ENCODE peak calls at places on chromosomes 3 and 15, in six cellular contexts. Y is stimulated activated CD8-positive, alpha-beta memory T cell treated with anti-CD3 and anti-CD28 coated beads, Interleukin-2, amount 100 ng/mL, for 48 hours; X is dermis microvascular lymphatic vessel endothelial cell; B is CD8-positive, alpha-beta memory T cell; O is RCC 7860; I is SK-N-DZ. D is an unnamed sample.

GRCh38 chr3:162437480-162437879 is 940.9 kb downstream of the OTOL1 start:
- DNase-seq in O (peak; percentile 74), I (no peak), Y (no peak), X (no peak), B (no peak), D (no peak)

GRCh38 chr3:23888617-23889228 is 28.1 kb downstream of the NKIRAS1 start:
- DNase-seq in I (peak; percentile 26), X (peak; percentile 59), B (peak; percentile 31), O (peak; percentile 18), Y (no peak), D (no peak)

GRCh38 chr15:73596214-73596613 is 37.0 kb downstream of the NPTN start:
- DNase-seq in Y (no peak), O (no peak), B (no peak), I (no peak), X (peak; percentile 11), D (no peak)

GRCh38 chr3:184631339-184631965 is 69.9 kb downstream of the EPHB3 start:
- DNase-seq in O (no peak), X (no peak), Y (no peak), B (no peak), I (no peak), D (no peak)

GRCh38 chr15:66730168-66731014 is 28.4 kb downstream of the SMAD6 start:
- DNase-seq in Y (no peak), O (peak; percentile 85), B (no peak), I (no peak), X (peak; percentile 28), D (no peak)

GRCh38 chr3:67521053-67521646 is 133.3 kb downstream of the SUCLG2 start:
- DNase-seq in I (no peak), X (no peak), B (no peak), Y (no peak), O (no peak), D (no peak)

GRCh38 chr15:49927462-49927861 is 191.6 kb downstream of the ATP8B4 start:
- DNase-seq in I (no peak), B (no peak), Y (no peak), O (no peak), X (no peak), D (no peak)

GRCh38 chr15:41895491-41895890 is 1.6 kb upstream of the SPTBN5 start:
- DNase-seq in I (no peak), O (no peak), B (no peak), Y (no peak), X (no peak), D (no peak)

GRCh38 chr15:85479071-85479647 is 98.8 kb downstream of the AKAP13 start:
- DNase-seq in B (no peak), I (no peak), X (peak; percentile 75), O (peak; percentile 67), Y (no peak), D (peak; percentile 63)

GRCh38 chr3:73601476-73601875 is 23.3 kb downstream of the PDZRN3 start:
- DNase-seq in X (no peak), I (no peak), O (no peak), B (no peak), Y (no peak), D (no peak)